ENCODE peak calls at places on chromosome 1, in five cellular contexts. One of them, this sample, is unnamed.

GRCh38 chr1:204128464-204128963 is 23.3 kb downstream of the ETNK2 start:
- DNase-seq in endothelial cell: no peak
- DNase-seq in H54: no peak
- DNase-seq in cardiac septum: no peak
- DNase-seq in activated naive CD4-positive, alpha-beta T cell treated with anti-CD3 and anti-CD28 coated beads, Interleukin-2, amount 10 ng/mL, durations not matched to agents 7 days and 5 days: no peak
- DNase-seq in this sample: no peak

GRCh38 chr1:223650465-223650864 is 15.0 kb downstream of the CAPN8 start:
- DNase-seq in endothelial cell: no peak
- DNase-seq in H54: no peak
- DNase-seq in cardiac septum: no peak
- DNase-seq in activated naive CD4-positive, alpha-beta T cell treated with anti-CD3 and anti-CD28 coated beads, Interleukin-2, amount 10 ng/mL, durations not matched to agents 7 days and 5 days: no peak
- DNase-seq in this sample: no peak

GRCh38 chr1:37755290-37755689 is 9.6 kb downstream of the EPHA10 start:
- DNase-seq in endothelial cell: no peak
- DNase-seq in H54: peak; percentile 51
- DNase-seq in cardiac septum: no peak
- DNase-seq in activated naive CD4-positive, alpha-beta T cell treated with anti-CD3 and anti-CD28 coated beads, Interleukin-2, amount 10 ng/mL, durations not matched to agents 7 days and 5 days: no peak
- DNase-seq in this sample: no peak

GRCh38 chr1:221897312-221897711 is 155.4 kb upstream of the DUSP10 start:
- DNase-seq in endothelial cell: no peak
- DNase-seq in H54: no peak
- DNase-seq in cardiac septum: no peak
- DNase-seq in activated naive CD4-positive, alpha-beta T cell treated with anti-CD3 and anti-CD28 coated beads, Interleukin-2, amount 10 ng/mL, durations not matched to agents 7 days and 5 days: no peak
- DNase-seq in this sample: no peak

GRCh38 chr1:180981596-180982387 is 40.9 kb downstream of the STX6 start:
- DNase-seq in endothelial cell: no peak
- DNase-seq in H54: no peak
- DNase-seq in cardiac septum: no peak
- DNase-seq in activated naive CD4-positive, alpha-beta T cell treated with anti-CD3 and anti-CD28 coated beads, Interleukin-2, amount 10 ng/mL, durations not matched to agents 7 days and 5 days: peak; percentile 51
- DNase-seq in this sample: no peak

GRCh38 chr1:65195495-65196417 is 47.8 kb downstream of the AK4 start:
- DNase-seq in endothelial cell: no peak
- DNase-seq in H54: no peak
- DNase-seq in cardiac septum: no peak
- DNase-seq in activated naive CD4-positive, alpha-beta T cell treated with anti-CD3 and anti-CD28 coated beads, Interleukin-2, amount 10 ng/mL, durations not matched to agents 7 days and 5 days: no peak
- DNase-seq in this sample: no peak

GRCh38 chr1:109890115-109890953 is 20.3 kb upstream of the CSF1 start:
- DNase-seq in endothelial cell: no peak
- DNase-seq in H54: no peak
- DNase-seq in cardiac septum: peak; percentile 71
- DNase-seq in activated naive CD4-positive, alpha-beta T cell treated with anti-CD3 and anti-CD28 coated beads, Interleukin-2, amount 10 ng/mL, durations not matched to agents 7 days and 5 days: no peak
- DNase-seq in this sample: no peak

GRCh38 chr1:235326719-235327558 is 1.0 kb downstream of the ARID4B start:
- DNase-seq in endothelial cell: peak; percentile 42
- DNase-seq in H54: peak; percentile 12
- DNase-seq in cardiac septum: peak; percentile 80
- DNase-seq in activated naive CD4-positive, alpha-beta T cell treated with anti-CD3 and anti-CD28 coated beads, Interleukin-2, amount 10 ng/mL, durations not matched to agents 7 days and 5 days: peak; percentile 75
- DNase-seq in this sample: peak; percentile 17

GRCh38 chr1:24380508-24380907 is 33.1 kb downstream of the STPG1 start:
- DNase-seq in endothelial cell: no peak
- DNase-seq in H54: no peak
- DNase-seq in cardiac septum: no peak
- DNase-seq in activated naive CD4-positive, alpha-beta T cell treated with anti-CD3 and anti-CD28 coated beads, Interleukin-2, amount 10 ng/mL, durations not matched to agents 7 days and 5 days: no peak
- DNase-seq in this sample: peak; percentile 3

GRCh38 chr1:177302365-177303044 is 131.7 kb downstream of the BRINP2 start:
- DNase-seq in endothelial cell: no peak
- DNase-seq in H54: no peak
- DNase-seq in cardiac septum: no peak
- DNase-seq in activated naive CD4-positive, alpha-beta T cell treated with anti-CD3 and anti-CD28 coated beads, Interleukin-2, amount 10 ng/mL, durations not matched to agents 7 days and 5 days: no peak
- DNase-seq in this sample: no peak

GRCh38 chr1:53737648-53738204 is 1.2 kb downstream of the GLIS1 start:
- DNase-seq in endothelial cell: peak; percentile 21
- DNase-seq in H54: no peak
- DNase-seq in cardiac septum: no peak
- DNase-seq in activated naive CD4-positive, alpha-beta T cell treated with anti-CD3 and anti-CD28 coated beads, Interleukin-2, amount 10 ng/mL, durations not matched to agents 7 days and 5 days: no peak
- DNase-seq in this sample: peak; percentile 34

GRCh38 chr1:53306168-53306567 is 21.7 kb downstream of the LRP8 start:
- DNase-seq in endothelial cell: no peak
- DNase-seq in H54: no peak
- DNase-seq in cardiac septum: no peak
- DNase-seq in activated naive CD4-positive, alpha-beta T cell treated with anti-CD3 and anti-CD28 coated beads, Interleukin-2, amount 10 ng/mL, durations not matched to agents 7 days and 5 days: no peak
- DNase-seq in this sample: no peak

GRCh38 chr1:93681095-93681548 is 515 bp downstream of the BCAR3 start:
- DNase-seq in endothelial cell: peak; percentile 47
- DNase-seq in H54: no peak
- DNase-seq in cardiac septum: no peak
- DNase-seq in activated naive CD4-positive, alpha-beta T cell treated with anti-CD3 and anti-CD28 coated beads, Interleukin-2, amount 10 ng/mL, durations not matched to agents 7 days and 5 days: peak; percentile 24
- DNase-seq in this sample: no peak

GRCh38 chr1:89723863-89724262 is 90.9 kb downstream of the LRRC8C start:
- DNase-seq in endothelial cell: no peak
- DNase-seq in H54: no peak
- DNase-seq in cardiac septum: no peak
- DNase-seq in activated naive CD4-positive, alpha-beta T cell treated with anti-CD3 and anti-CD28 coated beads, Interleukin-2, amount 10 ng/mL, durations not matched to agents 7 days and 5 days: no peak
- DNase-seq in this sample: no peak

GRCh38 chr1:155250246-155250632 is 5.0 kb downstream of the ENTREP3 start:
- DNase-seq in endothelial cell: no peak
- DNase-seq in H54: no peak
- DNase-seq in cardiac septum: no peak
- DNase-seq in activated naive CD4-positive, alpha-beta T cell treated with anti-CD3 and anti-CD28 coated beads, Interleukin-2, amount 10 ng/mL, durations not matched to agents 7 days and 5 days: no peak
- DNase-seq in this sample: no peak

GRCh38 chr1:230633469-230633868 is 8.8 kb upstream of the COG2 start:
- DNase-seq in endothelial cell: no peak
- DNase-seq in H54: no peak
- DNase-seq in cardiac septum: no peak
- DNase-seq in activated naive CD4-positive, alpha-beta T cell treated with anti-CD3 and anti-CD28 coated beads, Interleukin-2, amount 10 ng/mL, durations not matched to agents 7 days and 5 days: no peak
- DNase-seq in this sample: no peak

GRCh38 chr1:244968431-244968830 is 104.1 kb upstream of the HNRNPU start:
- DNase-seq in endothelial cell: peak; percentile 43
- DNase-seq in H54: no peak
- DNase-seq in cardiac septum: no peak
- DNase-seq in activated naive CD4-positive, alpha-beta T cell treated with anti-CD3 and anti-CD28 coated beads, Interleukin-2, amount 10 ng/mL, durations not matched to agents 7 days and 5 days: no peak
- DNase-seq in this sample: no peak

GRCh38 chr1:233652536-233652935 is 38.6 kb downstream of the KCNK1 start:
- DNase-seq in endothelial cell: no peak
- DNase-seq in H54: no peak
- DNase-seq in cardiac septum: no peak
- DNase-seq in activated naive CD4-positive, alpha-beta T cell treated with anti-CD3 and anti-CD28 coated beads, Interleukin-2, amount 10 ng/mL, durations not matched to agents 7 days and 5 days: no peak
- DNase-seq in this sample: no peak

GRCh38 chr1:239819075-239819474 is 272.6 kb upstream of the FMN2 start:
- DNase-seq in endothelial cell: no peak
- DNase-seq in H54: no peak
- DNase-seq in cardiac septum: no peak
- DNase-seq in activated naive CD4-positive, alpha-beta T cell treated with anti-CD3 and anti-CD28 coated beads, Interleukin-2, amount 10 ng/mL, durations not matched to agents 7 days and 5 days: peak; percentile 27
- DNase-seq in this sample: no peak

GRCh38 chr1:23736437-23737134 is 6.7 kb upstream of the ELOA start:
- DNase-seq in endothelial cell: no peak
- DNase-seq in H54: no peak
- DNase-seq in cardiac septum: no peak
- DNase-seq in activated naive CD4-positive, alpha-beta T cell treated with anti-CD3 and anti-CD28 coated beads, Interleukin-2, amount 10 ng/mL, durations not matched to agents 7 days and 5 days: no peak
- DNase-seq in this sample: no peak

GRCh38 chr1:54335396-54336056 is 70.7 kb downstream of the SSBP3 start:
- DNase-seq in endothelial cell: peak; percentile 70
- DNase-seq in H54: peak; percentile 84
- DNase-seq in cardiac septum: peak; percentile 83
- DNase-seq in activated naive CD4-positive, alpha-beta T cell treated with anti-CD3 and anti-CD28 coated beads, Interleukin-2, amount 10 ng/mL, durations not matched to agents 7 days and 5 days: no peak
- DNase-seq in this sample: no peak

GRCh38 chr1:206609229-206609991 is 2.9 kb downstream of the EIF2D start:
- DNase-seq in endothelial cell: no peak
- DNase-seq in H54: no peak
- DNase-seq in cardiac septum: no peak
- DNase-seq in activated naive CD4-positive, alpha-beta T cell treated with anti-CD3 and anti-CD28 coated beads, Interleukin-2, amount 10 ng/mL, durations not matched to agents 7 days and 5 days: no peak
- DNase-seq in this sample: no peak

GRCh38 chr1:200780545-200781444 is 42.1 kb downstream of the CAMSAP2 start:
- DNase-seq in endothelial cell: no peak
- DNase-seq in H54: no peak
- DNase-seq in cardiac septum: no peak
- DNase-seq in activated naive CD4-positive, alpha-beta T cell treated with anti-CD3 and anti-CD28 coated beads, Interleukin-2, amount 10 ng/mL, durations not matched to agents 7 days and 5 days: no peak
- DNase-seq in this sample: no peak

GRCh38 chr1:7279753-7280150 is 491.3 kb upstream of the VAMP3 start:
- DNase-seq in endothelial cell: no peak
- DNase-seq in H54: no peak
- DNase-seq in cardiac septum: no peak
- DNase-seq in activated naive CD4-positive, alpha-beta T cell treated with anti-CD3 and anti-CD28 coated beads, Interleukin-2, amount 10 ng/mL, durations not matched to agents 7 days and 5 days: no peak
- DNase-seq in this sample: no peak

GRCh38 chr1:165858928-165859845 is 31.8 kb downstream of the UCK2 start:
- DNase-seq in endothelial cell: no peak
- DNase-seq in H54: no peak
- DNase-seq in cardiac septum: no peak
- DNase-seq in activated naive CD4-positive, alpha-beta T cell treated with anti-CD3 and anti-CD28 coated beads, Interleukin-2, amount 10 ng/mL, durations not matched to agents 7 days and 5 days: no peak
- DNase-seq in this sample: no peak

GRCh38 chr1:202835548-202836072 is 24.9 kb downstream of the PCAT6 start:
- DNase-seq in endothelial cell: no peak
- DNase-seq in H54: no peak
- DNase-seq in cardiac septum: no peak
- DNase-seq in activated naive CD4-positive, alpha-beta T cell treated with anti-CD3 and anti-CD28 coated beads, Interleukin-2, amount 10 ng/mL, durations not matched to agents 7 days and 5 days: peak; percentile 56
- DNase-seq in this sample: no peak